ENCODE peak calls at places on chromosomes 11 and 22, in ten cellular contexts. E is transverse colon, M is GM23338, B is spleen, C is SK-N-SH, W is endothelial cell of umbilical vein, J is HepG2, X is breast epithelium, Q is HCT116, U is HL-60. H is an unnamed sample.

GRCh38 chr22:36347094-36347493 is 40.7 kb downstream of the MYH9 start:
- DNase-seq in E (no peak), M (no peak), B (no peak), C (no peak), W (no peak), J (no peak), X (no peak), Q (no peak), U (no peak), H (no peak)

GRCh38 chr11:72712168-72712721 is 38.0 kb upstream of the PDE2A start:
- DNase-seq in E (peak; percentile 50), M (no peak), B (peak; percentile 86), C (peak; percentile 52), W (no peak), J (no peak), X (peak; percentile 33), Q (no peak), U (no peak), H (peak; percentile 65)

GRCh38 chr22:43183496-43184263 is 3.3 kb downstream of the TTLL12 start:
- DNase-seq in E (no peak), M (no peak), B (no peak), C (no peak), W (peak; percentile 72), J (peak; percentile 67), X (no peak), Q (no peak), U (peak; percentile 60), H (no peak)

GRCh38 chr22:50498322-50498861 is 9.1 kb downstream of the LMF2 start:
- DNase-seq in E (peak; percentile 84), M (peak; percentile 91), B (no peak), C (peak; percentile 77), W (peak; percentile 65), J (peak; percentile 80), X (no peak), Q (peak; percentile 44), U (no peak), H (peak; percentile 75)

GRCh38 chr11:2777871-2778629 is 78.3 kb upstream of the KCNQ1OT1 start:
- DNase-seq in E (no peak), M (no peak), B (peak; percentile 70), C (peak; percentile 66), W (no peak), J (no peak), X (peak; percentile 20), Q (no peak), U (no peak), H (peak; percentile 20)

GRCh38 chr22:46592390-46592872 is 27.8 kb upstream of the GRAMD4 start:
- DNase-seq in E (peak; percentile 71), M (no peak), B (peak; percentile 92), C (no peak), W (peak; percentile 37), J (no peak), X (no peak), Q (no peak), U (no peak), H (no peak)

GRCh38 chr11:15212876-15213275 is 98.2 kb downstream of the INSC start:
- DNase-seq in E (no peak), M (no peak), B (no peak), C (no peak), W (no peak), J (no peak), X (no peak), Q (no peak), U (no peak), H (no peak)

GRCh38 chr11:118334746-118335145 is 7.8 kb downstream of the CD3D start:
- DNase-seq in E (no peak), M (no peak), B (no peak), C (no peak), W (no peak), J (no peak), X (no peak), Q (no peak), U (no peak), H (no peak)

GRCh38 chr11:75313457-75314272 is 37.8 kb downstream of the ARRB1 start:
- DNase-seq in E (no peak), M (no peak), B (no peak), C (no peak), W (peak; percentile 90), J (no peak), X (no peak), Q (no peak), U (no peak), H (no peak)

GRCh38 chr22:24037851-24038765 is 27.0 kb downstream of the CABIN1 start:
- DNase-seq in E (no peak), M (no peak), B (no peak), C (no peak), W (no peak), J (no peak), X (no peak), Q (no peak), U (no peak), H (peak; percentile 20)

GRCh38 chr22:32684822-32685187 is 116.7 kb upstream of the TIMP3 start:
- DNase-seq in E (no peak), M (no peak), B (no peak), C (no peak), W (no peak), J (no peak), X (no peak), Q (no peak), U (no peak), H (no peak)

GRCh38 chr11:69972351-69972802 is 105.7 kb upstream of the ANO1 start:
- DNase-seq in E (peak; percentile 50), M (no peak), B (no peak), C (no peak), W (no peak), J (no peak), X (no peak), Q (no peak), U (no peak), H (no peak)

GRCh38 chr11:36376315-36376887 is 80.3 kb downstream of the PRR5L start:
- DNase-seq in E (peak; percentile 63), M (peak; percentile 75), B (peak; percentile 87), C (peak; percentile 49), W (peak; percentile 25), J (no peak), X (no peak), Q (no peak), U (no peak), H (peak; percentile 76)
- TF ChIP-seq POLR2AphosphoS5 in E (peak; percentile 16), M (no peak), B (peak; percentile 78), C (no peak), W (no peak), J (no peak), X (no peak), Q (no peak), U (no peak), H (no peak)

GRCh38 chr11:60367896-60368295 is 10.4 kb upstream of the MS4A7 start:
- DNase-seq in E (no peak), M (no peak), B (no peak), C (no peak), W (no peak), J (no peak), X (no peak), Q (no peak), U (no peak), H (no peak)

GRCh38 chr11:60360621-60361020 is 17.7 kb upstream of the MS4A7 start:
- DNase-seq in E (no peak), M (peak; percentile 63), B (no peak), C (no peak), W (no peak), J (no peak), X (no peak), Q (no peak), U (no peak), H (no peak)

GRCh38 chr11:60367009-60367408 is 11.3 kb upstream of the MS4A7 start:
- DNase-seq in E (no peak), M (peak; percentile 50), B (no peak), C (no peak), W (no peak), J (no peak), X (no peak), Q (no peak), U (no peak), H (no peak)

GRCh38 chr11:60363542-60364525 is 14.5 kb upstream of the MS4A7 start:
- DNase-seq in E (peak; percentile 76), M (peak; percentile 88), B (no peak), C (peak; percentile 40), W (peak; percentile 67), J (peak; percentile 58), X (peak; percentile 38), Q (peak; percentile 42), U (peak; percentile 83), H (no peak)
- TF ChIP-seq POLR2AphosphoS5 in E (no peak), M (no peak), B (no peak), C (no peak), W (no peak), J (no peak), X (no peak), Q (no peak), U (no peak), H (no peak)

DNA sequence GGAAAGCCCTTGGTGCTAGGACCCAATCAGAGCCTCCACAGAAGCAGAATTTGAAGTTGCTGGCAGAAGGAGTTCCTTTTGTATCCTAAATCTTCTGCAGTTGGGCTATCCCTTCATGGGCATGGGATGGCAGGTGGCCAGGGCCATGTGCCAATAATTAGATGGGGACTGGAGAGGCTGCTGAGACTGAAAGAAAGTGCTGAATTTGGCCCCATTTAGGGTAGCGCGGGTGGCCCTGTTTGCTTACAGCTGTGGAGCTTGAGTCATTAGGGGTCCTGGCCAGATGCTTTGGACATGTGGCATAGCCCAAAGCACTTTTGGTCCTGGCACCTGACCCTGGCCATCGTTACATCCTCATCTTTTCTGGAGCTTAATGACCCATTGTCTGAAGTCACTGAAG is 27.1 kb downstream of the PARVA start:
- DNase-seq in E (peak; percentile 33), M (no peak), B (no peak), C (no peak), W (no peak), J (no peak), X (no peak), Q (no peak), U (no peak), H (no peak)
- TF ChIP-seq POLR2AphosphoS5 in E (no peak), M (no peak), B (no peak), C (no peak), W (no peak), J (no peak), X (no peak), Q (no peak), U (no peak), H (no peak)

GRCh38 chr11:131005829-131006228 is 89.5 kb upstream of the SNX19 start:
- DNase-seq in E (no peak), M (no peak), B (no peak), C (no peak), W (no peak), J (no peak), X (no peak), Q (no peak), U (no peak), H (no peak)

GRCh38 chr11:130999086-130999485 is 82.8 kb upstream of the SNX19 start:
- DNase-seq in E (no peak), M (no peak), B (no peak), C (no peak), W (peak; percentile 64), J (no peak), X (no peak), Q (no peak), U (no peak), H (no peak)

GRCh38 chr11:131002145-131002544 is 85.9 kb upstream of the SNX19 start:
- DNase-seq in E (no peak), M (no peak), B (no peak), C (no peak), W (no peak), J (no peak), X (no peak), Q (no peak), U (no peak), H (no peak)

GRCh38 chr11:130995266-130995665 is 79.0 kb upstream of the SNX19 start:
- DNase-seq in E (no peak), M (peak; percentile 7), B (no peak), C (no peak), W (no peak), J (no peak), X (no peak), Q (no peak), U (no peak), H (no peak)

GRCh38 chr11:130999992-131000770 is 83.9 kb upstream of the SNX19 start:
- DNase-seq in E (no peak), M (no peak), B (no peak), C (no peak), W (peak; percentile 80), J (peak; percentile 75), X (no peak), Q (peak; percentile 19), U (no peak), H (no peak)
- TF ChIP-seq POLR2AphosphoS5 in E (no peak), M (no peak), B (no peak), C (no peak), W (peak; percentile 64), J (no peak), X (no peak), Q (no peak), U (no peak), H (no peak)